ENCODE peak calls at places on chromosome 1, in five cellular contexts. One of them, this sample, is unnamed.

GRCh38 chr1:29033829-29034466 is 89.8 kb downstream of the TMEM200B start:
- DNase-seq in GM12878: peak
- DNase-seq in GDM1: no peak
- DNase-seq in thoracic aorta: no peak
- DNase-seq in activated CD4-positive, alpha-beta T cell treated with anti-CD3 and anti-CD28 coated beads, Interleukin-2, amount 10 ng/mL, durations not matched to agents 7 days and 5 days: peak
- DNase-seq in this sample: no peak

GRCh38 chr1:45840704-45841103 is 37.3 kb downstream of the MAST2 start:
- DNase-seq in GM12878: no peak
- DNase-seq in GDM1: no peak
- DNase-seq in thoracic aorta: no peak
- DNase-seq in activated CD4-positive, alpha-beta T cell treated with anti-CD3 and anti-CD28 coated beads, Interleukin-2, amount 10 ng/mL, durations not matched to agents 7 days and 5 days: no peak
- DNase-seq in this sample: no peak

GRCh38 chr1:162899422-162900168 is 38.6 kb upstream of the CCDC190 start:
- DNase-seq in GM12878: no peak
- DNase-seq in GDM1: no peak
- DNase-seq in thoracic aorta: no peak
- DNase-seq in activated CD4-positive, alpha-beta T cell treated with anti-CD3 and anti-CD28 coated beads, Interleukin-2, amount 10 ng/mL, durations not matched to agents 7 days and 5 days: no peak
- DNase-seq in this sample: no peak

GRCh38 chr1:2629627-2630497 is 3.0 kb downstream of the MMEL1 start:
- DNase-seq in GM12878: no peak
- DNase-seq in GDM1: no peak
- DNase-seq in thoracic aorta: no peak
- DNase-seq in activated CD4-positive, alpha-beta T cell treated with anti-CD3 and anti-CD28 coated beads, Interleukin-2, amount 10 ng/mL, durations not matched to agents 7 days and 5 days: no peak
- DNase-seq in this sample: no peak

GRCh38 chr1:65317866-65318653 is 8.7 kb downstream of the DNAJC6 start:
- DNase-seq in GM12878: no peak
- DNase-seq in GDM1: no peak
- DNase-seq in thoracic aorta: no peak
- DNase-seq in activated CD4-positive, alpha-beta T cell treated with anti-CD3 and anti-CD28 coated beads, Interleukin-2, amount 10 ng/mL, durations not matched to agents 7 days and 5 days: no peak
- DNase-seq in this sample: no peak

GRCh38 chr1:15838721-15839120 is 8.8 kb upstream of the SPEN start:
- DNase-seq in GM12878: no peak
- DNase-seq in GDM1: no peak
- DNase-seq in thoracic aorta: no peak
- DNase-seq in activated CD4-positive, alpha-beta T cell treated with anti-CD3 and anti-CD28 coated beads, Interleukin-2, amount 10 ng/mL, durations not matched to agents 7 days and 5 days: no peak
- DNase-seq in this sample: no peak

GRCh38 chr1:64000021-64000420 is 203.4 kb upstream of the UBE2U start:
- DNase-seq in GM12878: no peak
- DNase-seq in GDM1: no peak
- DNase-seq in thoracic aorta: no peak
- DNase-seq in activated CD4-positive, alpha-beta T cell treated with anti-CD3 and anti-CD28 coated beads, Interleukin-2, amount 10 ng/mL, durations not matched to agents 7 days and 5 days: no peak
- DNase-seq in this sample: no peak

GRCh38 chr1:61741682-61742619 is at the start of gene PATJ:
- DNase-seq in GM12878: no peak
- DNase-seq in GDM1: no peak
- DNase-seq in thoracic aorta: no peak
- DNase-seq in activated CD4-positive, alpha-beta T cell treated with anti-CD3 and anti-CD28 coated beads, Interleukin-2, amount 10 ng/mL, durations not matched to agents 7 days and 5 days: peak
- DNase-seq in this sample: no peak

GRCh38 chr1:1915911-1916835 is 1.1 kb downstream of the CALML6 start:
- DNase-seq in GM12878: no peak
- DNase-seq in GDM1: no peak
- DNase-seq in thoracic aorta: no peak
- DNase-seq in activated CD4-positive, alpha-beta T cell treated with anti-CD3 and anti-CD28 coated beads, Interleukin-2, amount 10 ng/mL, durations not matched to agents 7 days and 5 days: no peak
- DNase-seq in this sample: no peak

GRCh38 chr1:53601031-53601745 is 137.8 kb downstream of the GLIS1 start:
- DNase-seq in GM12878: no peak
- DNase-seq in GDM1: no peak
- DNase-seq in thoracic aorta: no peak
- DNase-seq in activated CD4-positive, alpha-beta T cell treated with anti-CD3 and anti-CD28 coated beads, Interleukin-2, amount 10 ng/mL, durations not matched to agents 7 days and 5 days: no peak
- DNase-seq in this sample: no peak

GRCh38 chr1:225415967-225416745 is 11.7 kb downstream of the LBR start:
- DNase-seq in GM12878: no peak
- DNase-seq in GDM1: no peak
- DNase-seq in thoracic aorta: no peak
- DNase-seq in activated CD4-positive, alpha-beta T cell treated with anti-CD3 and anti-CD28 coated beads, Interleukin-2, amount 10 ng/mL, durations not matched to agents 7 days and 5 days: no peak
- DNase-seq in this sample: no peak

GRCh38 chr1:45032833-45033232 is 20.8 kb downstream of the UROD start:
- DNase-seq in GM12878: no peak
- DNase-seq in GDM1: no peak
- DNase-seq in thoracic aorta: no peak
- DNase-seq in activated CD4-positive, alpha-beta T cell treated with anti-CD3 and anti-CD28 coated beads, Interleukin-2, amount 10 ng/mL, durations not matched to agents 7 days and 5 days: no peak
- DNase-seq in this sample: no peak

GRCh38 chr1:220691039-220691684 is 999 bp downstream of the C1orf115 start:
- DNase-seq in GM12878: no peak
- DNase-seq in GDM1: no peak
- DNase-seq in thoracic aorta: no peak
- DNase-seq in activated CD4-positive, alpha-beta T cell treated with anti-CD3 and anti-CD28 coated beads, Interleukin-2, amount 10 ng/mL, durations not matched to agents 7 days and 5 days: no peak
- DNase-seq in this sample: no peak

GRCh38 chr1:215056584-215056983 is 26.0 kb upstream of the KCNK2 start:
- DNase-seq in GM12878: no peak
- DNase-seq in GDM1: no peak
- DNase-seq in thoracic aorta: no peak
- DNase-seq in activated CD4-positive, alpha-beta T cell treated with anti-CD3 and anti-CD28 coated beads, Interleukin-2, amount 10 ng/mL, durations not matched to agents 7 days and 5 days: no peak
- DNase-seq in this sample: no peak

GRCh38 chr1:159010398-159010797 is 691 bp downstream of the IFI16 start:
- DNase-seq in GM12878: no peak
- DNase-seq in GDM1: no peak
- DNase-seq in thoracic aorta: no peak
- DNase-seq in activated CD4-positive, alpha-beta T cell treated with anti-CD3 and anti-CD28 coated beads, Interleukin-2, amount 10 ng/mL, durations not matched to agents 7 days and 5 days: no peak
- DNase-seq in this sample: no peak

GRCh38 chr1:215568287-215568692 is 1.2 kb downstream of the KCTD3 start:
- DNase-seq in GM12878: no peak
- DNase-seq in GDM1: no peak
- DNase-seq in thoracic aorta: no peak
- DNase-seq in activated CD4-positive, alpha-beta T cell treated with anti-CD3 and anti-CD28 coated beads, Interleukin-2, amount 10 ng/mL, durations not matched to agents 7 days and 5 days: no peak
- DNase-seq in this sample: no peak

GRCh38 chr1:3402258-3403010 is 52.0 kb upstream of the ARHGEF16 start:
- DNase-seq in GM12878: no peak
- DNase-seq in GDM1: no peak
- DNase-seq in thoracic aorta: no peak
- DNase-seq in activated CD4-positive, alpha-beta T cell treated with anti-CD3 and anti-CD28 coated beads, Interleukin-2, amount 10 ng/mL, durations not matched to agents 7 days and 5 days: no peak
- DNase-seq in this sample: no peak

GRCh38 chr1:3656450-3657095 is 4.3 kb downstream of the TP73 start:
- DNase-seq in GM12878: peak
- DNase-seq in GDM1: no peak
- DNase-seq in thoracic aorta: no peak
- DNase-seq in activated CD4-positive, alpha-beta T cell treated with anti-CD3 and anti-CD28 coated beads, Interleukin-2, amount 10 ng/mL, durations not matched to agents 7 days and 5 days: no peak
- DNase-seq in this sample: no peak

GRCh38 chr1:77036560-77036959 is 169.3 kb downstream of the ST6GALNAC5 start:
- DNase-seq in GM12878: no peak
- DNase-seq in GDM1: no peak
- DNase-seq in thoracic aorta: no peak
- DNase-seq in activated CD4-positive, alpha-beta T cell treated with anti-CD3 and anti-CD28 coated beads, Interleukin-2, amount 10 ng/mL, durations not matched to agents 7 days and 5 days: peak
- DNase-seq in this sample: no peak

GRCh38 chr1:84348240-84348555 is 46.7 kb downstream of the SAMD13 start:
- DNase-seq in GM12878: no peak
- DNase-seq in GDM1: no peak
- DNase-seq in thoracic aorta: no peak
- DNase-seq in activated CD4-positive, alpha-beta T cell treated with anti-CD3 and anti-CD28 coated beads, Interleukin-2, amount 10 ng/mL, durations not matched to agents 7 days and 5 days: no peak
- DNase-seq in this sample: no peak

This sample was measured in SIG-M5.